ENCODE peak calls at places on chromosomes 6 and 20, in nine cellular contexts. One of them, this sample, is unnamed.

GRCh38 chr6:119957195-119957594 is 607.6 kb upstream of the MAN1A1 start:
- DNase-seq in stimulated activated CD8-positive, alpha-beta memory T cell treated with anti-CD3 and anti-CD28 coated beads, Interleukin-7, amount 100 ng/mL, for 1 hour: no peak
- DNase-seq in RWPE1: no peak
- DNase-seq in NCI-H1105 treated with DMSO at 0.1 percent for 48 hours: no peak
- DNase-seq in occipital lobe: no peak
- DNase-seq in astrocyte: no peak
- DNase-seq in LoVo: no peak
- DNase-seq in CD8-positive, alpha-beta T cell: no peak
- DNase-seq in natural killer cell: no peak
- DNase-seq in this sample: no peak

GRCh38 chr20:19903168-19903676 is 113.9 kb upstream of the NAA20 start:
- DNase-seq in stimulated activated CD8-positive, alpha-beta memory T cell treated with anti-CD3 and anti-CD28 coated beads, Interleukin-7, amount 100 ng/mL, for 1 hour: no peak
- DNase-seq in RWPE1: no peak
- DNase-seq in NCI-H1105 treated with DMSO at 0.1 percent for 48 hours: peak; percentile 3
- DNase-seq in occipital lobe: peak; percentile 6
- DNase-seq in astrocyte: no peak
- DNase-seq in LoVo: peak; percentile 31
- DNase-seq in CD8-positive, alpha-beta T cell: no peak
- DNase-seq in natural killer cell: no peak
- DNase-seq in this sample: no peak

GRCh38 chr6:16956371-16956770 is 145.5 kb upstream of the STMND1 start:
- DNase-seq in stimulated activated CD8-positive, alpha-beta memory T cell treated with anti-CD3 and anti-CD28 coated beads, Interleukin-7, amount 100 ng/mL, for 1 hour: no peak
- DNase-seq in RWPE1: no peak
- DNase-seq in NCI-H1105 treated with DMSO at 0.1 percent for 48 hours: no peak
- DNase-seq in occipital lobe: no peak
- DNase-seq in astrocyte: peak; percentile 13
- DNase-seq in LoVo: no peak
- DNase-seq in CD8-positive, alpha-beta T cell: no peak
- DNase-seq in natural killer cell: no peak
- DNase-seq in this sample: no peak

GRCh38 chr6:30508890-30509736 is 19.8 kb downstream of the HLA-E start:
- DNase-seq in stimulated activated CD8-positive, alpha-beta memory T cell treated with anti-CD3 and anti-CD28 coated beads, Interleukin-7, amount 100 ng/mL, for 1 hour: no peak
- DNase-seq in RWPE1: no peak
- DNase-seq in NCI-H1105 treated with DMSO at 0.1 percent for 48 hours: no peak
- DNase-seq in occipital lobe: no peak
- DNase-seq in astrocyte: no peak
- DNase-seq in LoVo: no peak
- DNase-seq in CD8-positive, alpha-beta T cell: no peak
- DNase-seq in natural killer cell: no peak
- DNase-seq in this sample: no peak

GRCh38 chr20:22719250-22719649 is 134.9 kb upstream of the FOXA2 start:
- DNase-seq in stimulated activated CD8-positive, alpha-beta memory T cell treated with anti-CD3 and anti-CD28 coated beads, Interleukin-7, amount 100 ng/mL, for 1 hour: no peak
- DNase-seq in RWPE1: no peak
- DNase-seq in NCI-H1105 treated with DMSO at 0.1 percent for 48 hours: no peak
- DNase-seq in occipital lobe: no peak
- DNase-seq in astrocyte: no peak
- DNase-seq in LoVo: no peak
- DNase-seq in CD8-positive, alpha-beta T cell: no peak
- DNase-seq in natural killer cell: no peak
- DNase-seq in this sample: no peak

GRCh38 chr6:15538106-15538505 is 124.7 kb downstream of the DTNBP1 start:
- DNase-seq in stimulated activated CD8-positive, alpha-beta memory T cell treated with anti-CD3 and anti-CD28 coated beads, Interleukin-7, amount 100 ng/mL, for 1 hour: no peak
- DNase-seq in RWPE1: no peak
- DNase-seq in NCI-H1105 treated with DMSO at 0.1 percent for 48 hours: no peak
- DNase-seq in occipital lobe: no peak
- DNase-seq in astrocyte: no peak
- DNase-seq in LoVo: no peak
- DNase-seq in CD8-positive, alpha-beta T cell: no peak
- DNase-seq in natural killer cell: no peak
- DNase-seq in this sample: no peak

GRCh38 chr20:32920066-32920465 is 61.3 kb downstream of the EFCAB8 start:
- DNase-seq in stimulated activated CD8-positive, alpha-beta memory T cell treated with anti-CD3 and anti-CD28 coated beads, Interleukin-7, amount 100 ng/mL, for 1 hour: no peak
- DNase-seq in RWPE1: no peak
- DNase-seq in NCI-H1105 treated with DMSO at 0.1 percent for 48 hours: no peak
- DNase-seq in occipital lobe: no peak
- DNase-seq in astrocyte: no peak
- DNase-seq in LoVo: no peak
- DNase-seq in CD8-positive, alpha-beta T cell: no peak
- DNase-seq in natural killer cell: no peak
- DNase-seq in this sample: peak; percentile 63

GRCh38 chr20:1212607-1213396 is 9.5 kb downstream of the C20orf202 start:
- DNase-seq in stimulated activated CD8-positive, alpha-beta memory T cell treated with anti-CD3 and anti-CD28 coated beads, Interleukin-7, amount 100 ng/mL, for 1 hour: peak; percentile 45
- DNase-seq in RWPE1: peak; percentile 78
- DNase-seq in NCI-H1105 treated with DMSO at 0.1 percent for 48 hours: peak; percentile 69
- DNase-seq in occipital lobe: peak; percentile 43
- DNase-seq in astrocyte: peak; percentile 46
- DNase-seq in LoVo: peak; percentile 71
- DNase-seq in CD8-positive, alpha-beta T cell: peak; percentile 67
- DNase-seq in natural killer cell: peak; percentile 38
- DNase-seq in this sample: no peak

GRCh38 chr20:42686057-42686456 is 503.6 kb downstream of the PTPRT start:
- DNase-seq in stimulated activated CD8-positive, alpha-beta memory T cell treated with anti-CD3 and anti-CD28 coated beads, Interleukin-7, amount 100 ng/mL, for 1 hour: no peak
- DNase-seq in RWPE1: no peak
- DNase-seq in NCI-H1105 treated with DMSO at 0.1 percent for 48 hours: no peak
- DNase-seq in occipital lobe: no peak
- DNase-seq in astrocyte: no peak
- DNase-seq in LoVo: no peak
- DNase-seq in CD8-positive, alpha-beta T cell: no peak
- DNase-seq in natural killer cell: no peak
- DNase-seq in this sample: no peak

GRCh38 chr20:22652685-22653568 is 68.6 kb upstream of the FOXA2 start:
- DNase-seq in stimulated activated CD8-positive, alpha-beta memory T cell treated with anti-CD3 and anti-CD28 coated beads, Interleukin-7, amount 100 ng/mL, for 1 hour: no peak
- DNase-seq in RWPE1: no peak
- DNase-seq in NCI-H1105 treated with DMSO at 0.1 percent for 48 hours: no peak
- DNase-seq in occipital lobe: no peak
- DNase-seq in astrocyte: no peak
- DNase-seq in LoVo: peak; percentile 43
- DNase-seq in CD8-positive, alpha-beta T cell: no peak
- DNase-seq in natural killer cell: no peak
- DNase-seq in this sample: no peak

GRCh38 chr6:14882394-14883073 is 363.3 kb upstream of the JARID2 start:
- DNase-seq in stimulated activated CD8-positive, alpha-beta memory T cell treated with anti-CD3 and anti-CD28 coated beads, Interleukin-7, amount 100 ng/mL, for 1 hour: no peak
- DNase-seq in RWPE1: no peak
- DNase-seq in NCI-H1105 treated with DMSO at 0.1 percent for 48 hours: no peak
- DNase-seq in occipital lobe: no peak
- DNase-seq in astrocyte: no peak
- DNase-seq in LoVo: no peak
- DNase-seq in CD8-positive, alpha-beta T cell: no peak
- DNase-seq in natural killer cell: no peak
- DNase-seq in this sample: no peak

GRCh38 chr6:10655508-10656055 is 38.8 kb downstream of the C6orf52 start:
- DNase-seq in stimulated activated CD8-positive, alpha-beta memory T cell treated with anti-CD3 and anti-CD28 coated beads, Interleukin-7, amount 100 ng/mL, for 1 hour: no peak
- DNase-seq in RWPE1: no peak
- DNase-seq in NCI-H1105 treated with DMSO at 0.1 percent for 48 hours: no peak
- DNase-seq in occipital lobe: no peak
- DNase-seq in astrocyte: no peak
- DNase-seq in LoVo: no peak
- DNase-seq in CD8-positive, alpha-beta T cell: no peak
- DNase-seq in natural killer cell: no peak
- DNase-seq in this sample: no peak

GRCh38 chr20:45833030-45833882 is at the start of gene SNX21:
- DNase-seq in stimulated activated CD8-positive, alpha-beta memory T cell treated with anti-CD3 and anti-CD28 coated beads, Interleukin-7, amount 100 ng/mL, for 1 hour: no peak
- DNase-seq in RWPE1: peak; percentile 88
- DNase-seq in NCI-H1105 treated with DMSO at 0.1 percent for 48 hours: peak; percentile 28
- DNase-seq in occipital lobe: peak; percentile 40
- DNase-seq in astrocyte: peak; percentile 92
- DNase-seq in LoVo: peak; percentile 70
- DNase-seq in CD8-positive, alpha-beta T cell: peak; percentile 26
- DNase-seq in natural killer cell: peak; percentile 31
- DNase-seq in this sample: peak; percentile 82

GRCh38 chr20:49045440-49046086 is 549 bp upstream of the CSE1L start:
- DNase-seq in stimulated activated CD8-positive, alpha-beta memory T cell treated with anti-CD3 and anti-CD28 coated beads, Interleukin-7, amount 100 ng/mL, for 1 hour: no peak
- DNase-seq in RWPE1: no peak
- DNase-seq in NCI-H1105 treated with DMSO at 0.1 percent for 48 hours: no peak
- DNase-seq in occipital lobe: no peak
- DNase-seq in astrocyte: no peak
- DNase-seq in LoVo: no peak
- DNase-seq in CD8-positive, alpha-beta T cell: peak; percentile 13
- DNase-seq in natural killer cell: no peak
- DNase-seq in this sample: no peak

GRCh38 chr6:37134622-37135191 is 35.2 kb upstream of the PIM1 start:
- DNase-seq in stimulated activated CD8-positive, alpha-beta memory T cell treated with anti-CD3 and anti-CD28 coated beads, Interleukin-7, amount 100 ng/mL, for 1 hour: no peak
- DNase-seq in RWPE1: peak; percentile 95
- DNase-seq in NCI-H1105 treated with DMSO at 0.1 percent for 48 hours: no peak
- DNase-seq in occipital lobe: no peak
- DNase-seq in astrocyte: peak; percentile 97
- DNase-seq in LoVo: peak; percentile 96
- DNase-seq in CD8-positive, alpha-beta T cell: peak; percentile 18
- DNase-seq in natural killer cell: no peak
- DNase-seq in this sample: no peak

GRCh38 chr6:118705799-118706481 is 54.5 kb upstream of the CEP85L start:
- DNase-seq in stimulated activated CD8-positive, alpha-beta memory T cell treated with anti-CD3 and anti-CD28 coated beads, Interleukin-7, amount 100 ng/mL, for 1 hour: no peak
- DNase-seq in RWPE1: no peak
- DNase-seq in NCI-H1105 treated with DMSO at 0.1 percent for 48 hours: no peak
- DNase-seq in occipital lobe: peak; percentile 4
- DNase-seq in astrocyte: peak; percentile 86
- DNase-seq in LoVo: no peak
- DNase-seq in CD8-positive, alpha-beta T cell: peak; percentile 14
- DNase-seq in natural killer cell: peak; percentile 21
- DNase-seq in this sample: no peak

GRCh38 chr6:18148304-18149025 is 6.4 kb downstream of the TPMT start:
- DNase-seq in stimulated activated CD8-positive, alpha-beta memory T cell treated with anti-CD3 and anti-CD28 coated beads, Interleukin-7, amount 100 ng/mL, for 1 hour: no peak
- DNase-seq in RWPE1: peak; percentile 51
- DNase-seq in NCI-H1105 treated with DMSO at 0.1 percent for 48 hours: no peak
- DNase-seq in occipital lobe: no peak
- DNase-seq in astrocyte: peak; percentile 92
- DNase-seq in LoVo: peak; percentile 84
- DNase-seq in CD8-positive, alpha-beta T cell: no peak
- DNase-seq in natural killer cell: no peak
- DNase-seq in this sample: no peak

GRCh38 chr20:1418335-1418734 is 25.5 kb upstream of the FKBP1A start:
- DNase-seq in stimulated activated CD8-positive, alpha-beta memory T cell treated with anti-CD3 and anti-CD28 coated beads, Interleukin-7, amount 100 ng/mL, for 1 hour: no peak
- DNase-seq in RWPE1: peak; percentile 21
- DNase-seq in NCI-H1105 treated with DMSO at 0.1 percent for 48 hours: no peak
- DNase-seq in occipital lobe: no peak
- DNase-seq in astrocyte: no peak
- DNase-seq in LoVo: no peak
- DNase-seq in CD8-positive, alpha-beta T cell: no peak
- DNase-seq in natural killer cell: no peak
- DNase-seq in this sample: no peak

GRCh38 chr6:169746556-169746955 is 4.8 kb downstream of the DYNLT2 start:
- DNase-seq in stimulated activated CD8-positive, alpha-beta memory T cell treated with anti-CD3 and anti-CD28 coated beads, Interleukin-7, amount 100 ng/mL, for 1 hour: no peak
- DNase-seq in RWPE1: no peak
- DNase-seq in NCI-H1105 treated with DMSO at 0.1 percent for 48 hours: no peak
- DNase-seq in occipital lobe: no peak
- DNase-seq in astrocyte: no peak
- DNase-seq in LoVo: no peak
- DNase-seq in CD8-positive, alpha-beta T cell: no peak
- DNase-seq in natural killer cell: no peak
- DNase-seq in this sample: no peak

GRCh38 chr6:149711711-149712110 is 6.2 kb downstream of the LATS1 start:
- DNase-seq in stimulated activated CD8-positive, alpha-beta memory T cell treated with anti-CD3 and anti-CD28 coated beads, Interleukin-7, amount 100 ng/mL, for 1 hour: no peak
- DNase-seq in RWPE1: no peak
- DNase-seq in NCI-H1105 treated with DMSO at 0.1 percent for 48 hours: no peak
- DNase-seq in occipital lobe: no peak
- DNase-seq in astrocyte: no peak
- DNase-seq in LoVo: no peak
- DNase-seq in CD8-positive, alpha-beta T cell: no peak
- DNase-seq in natural killer cell: no peak
- DNase-seq in this sample: no peak

GRCh38 chr6:66735106-66735890 is 1028.3 kb upstream of the EYS start:
- DNase-seq in stimulated activated CD8-positive, alpha-beta memory T cell treated with anti-CD3 and anti-CD28 coated beads, Interleukin-7, amount 100 ng/mL, for 1 hour: no peak
- DNase-seq in RWPE1: peak; percentile 31
- DNase-seq in NCI-H1105 treated with DMSO at 0.1 percent for 48 hours: no peak
- DNase-seq in occipital lobe: no peak
- DNase-seq in astrocyte: peak; percentile 30
- DNase-seq in LoVo: no peak
- DNase-seq in CD8-positive, alpha-beta T cell: no peak
- DNase-seq in natural killer cell: no peak
- DNase-seq in this sample: no peak

GRCh38 chr6:157789861-157790260 is 33.2 kb upstream of the SNX9 start:
- DNase-seq in stimulated activated CD8-positive, alpha-beta memory T cell treated with anti-CD3 and anti-CD28 coated beads, Interleukin-7, amount 100 ng/mL, for 1 hour: no peak
- DNase-seq in RWPE1: peak; percentile 42
- DNase-seq in NCI-H1105 treated with DMSO at 0.1 percent for 48 hours: no peak
- DNase-seq in occipital lobe: no peak
- DNase-seq in astrocyte: no peak
- DNase-seq in LoVo: no peak
- DNase-seq in CD8-positive, alpha-beta T cell: no peak
- DNase-seq in natural killer cell: no peak
- DNase-seq in this sample: no peak

GRCh38 chr6:71489736-71490135 is 201.1 kb downstream of the OGFRL1 start:
- DNase-seq in stimulated activated CD8-positive, alpha-beta memory T cell treated with anti-CD3 and anti-CD28 coated beads, Interleukin-7, amount 100 ng/mL, for 1 hour: no peak
- DNase-seq in RWPE1: peak; percentile 79
- DNase-seq in NCI-H1105 treated with DMSO at 0.1 percent for 48 hours: no peak
- DNase-seq in occipital lobe: no peak
- DNase-seq in astrocyte: peak; percentile 90
- DNase-seq in LoVo: peak; percentile 24
- DNase-seq in CD8-positive, alpha-beta T cell: no peak
- DNase-seq in natural killer cell: no peak
- DNase-seq in this sample: no peak

This sample was measured in type B pancreatic cell.